ENCODE peak calls at places on chromosomes 13 and 19, in eight cellular contexts. One of them, this sample, is unnamed.

GRCh38 chr19:15124572-15125231 is 17.5 kb downstream of the SYDE1 start:
- DNase-seq in CD4-positive, alpha-beta T cell: no peak
- DNase-seq in A549: no peak
- DNase-seq in epithelial cell of esophagus: peak; percentile 36
- DNase-seq in colonic mucosa: peak; percentile 74
- DNase-seq in fibroblast of villous mesenchyme: no peak
- DNase-seq in stomach: peak; percentile 55
- DNase-seq in sigmoid colon: peak; percentile 76
- DNase-seq in this sample: no peak

GRCh38 chr13:30877335-30877734 is 28.7 kb upstream of the MEDAG start:
- DNase-seq in CD4-positive, alpha-beta T cell: no peak
- DNase-seq in A549: no peak
- DNase-seq in epithelial cell of esophagus: no peak
- DNase-seq in colonic mucosa: no peak
- DNase-seq in fibroblast of villous mesenchyme: peak; percentile 71
- DNase-seq in stomach: no peak
- DNase-seq in sigmoid colon: no peak
- DNase-seq in this sample: no peak

GRCh38 chr19:4064073-4064550 is 2.6 kb downstream of the ZBTB7A start:
- DNase-seq in CD4-positive, alpha-beta T cell: no peak
- DNase-seq in A549: no peak
- DNase-seq in epithelial cell of esophagus: no peak
- DNase-seq in colonic mucosa: peak; percentile 46
- DNase-seq in fibroblast of villous mesenchyme: no peak
- DNase-seq in stomach: no peak
- DNase-seq in sigmoid colon: peak; percentile 82
- DNase-seq in this sample: no peak

GRCh38 chr13:105655046-105655445 is 880.4 kb downstream of the EFNB2 start:
- DNase-seq in CD4-positive, alpha-beta T cell: no peak
- DNase-seq in A549: no peak
- DNase-seq in epithelial cell of esophagus: peak; percentile 71
- DNase-seq in colonic mucosa: no peak
- DNase-seq in fibroblast of villous mesenchyme: peak; percentile 30
- DNase-seq in stomach: no peak
- DNase-seq in sigmoid colon: no peak
- DNase-seq in this sample: no peak

GRCh38 chr13:29859971-29860370 is 9.6 kb upstream of the UBL3 start:
- DNase-seq in CD4-positive, alpha-beta T cell: no peak
- DNase-seq in A549: no peak
- DNase-seq in epithelial cell of esophagus: peak; percentile 83
- DNase-seq in colonic mucosa: no peak
- DNase-seq in fibroblast of villous mesenchyme: peak; percentile 39
- DNase-seq in stomach: no peak
- DNase-seq in sigmoid colon: no peak
- DNase-seq in this sample: no peak

GRCh38 chr19:16327131-16327450 is 2.5 kb downstream of the KLF2 start:
- DNase-seq in CD4-positive, alpha-beta T cell: no peak
- DNase-seq in A549: no peak
- DNase-seq in epithelial cell of esophagus: no peak
- DNase-seq in colonic mucosa: no peak
- DNase-seq in fibroblast of villous mesenchyme: no peak
- DNase-seq in stomach: no peak
- DNase-seq in sigmoid colon: no peak
- DNase-seq in this sample: no peak

GRCh38 chr19:18900700-18901502 is 4.9 kb upstream of the CERS1 start:
- DNase-seq in CD4-positive, alpha-beta T cell: no peak
- DNase-seq in A549: no peak
- DNase-seq in epithelial cell of esophagus: no peak
- DNase-seq in colonic mucosa: no peak
- DNase-seq in fibroblast of villous mesenchyme: no peak
- DNase-seq in stomach: no peak
- DNase-seq in sigmoid colon: no peak
- DNase-seq in this sample: no peak

GRCh38 chr19:37699057-37699456 is 20.5 kb downstream of the ZNF607 start:
- DNase-seq in CD4-positive, alpha-beta T cell: no peak
- DNase-seq in A549: no peak
- DNase-seq in epithelial cell of esophagus: no peak
- DNase-seq in colonic mucosa: no peak
- DNase-seq in fibroblast of villous mesenchyme: no peak
- DNase-seq in stomach: no peak
- DNase-seq in sigmoid colon: no peak
- DNase-seq in this sample: no peak

DNA sequence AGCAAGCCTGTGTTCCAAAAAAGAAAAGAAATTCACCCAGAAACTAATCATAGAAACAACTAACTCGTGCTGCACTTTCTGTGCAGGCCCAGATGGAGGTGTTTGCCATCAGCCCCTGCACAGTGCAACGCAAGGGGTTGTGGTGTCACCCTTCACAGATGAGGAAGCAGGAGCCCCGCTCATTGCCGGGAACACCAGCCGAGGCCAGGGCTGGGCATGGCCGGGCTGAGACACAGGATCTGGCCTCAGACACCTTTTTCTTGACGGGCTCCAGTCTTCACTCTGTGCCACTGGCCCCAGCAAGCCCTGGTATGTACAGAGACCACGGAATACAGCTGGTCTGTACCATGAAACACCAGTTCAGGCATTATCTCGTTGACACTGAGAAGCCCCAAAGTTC is 43.1 kb downstream of the CUL4A start:
- DNase-seq in CD4-positive, alpha-beta T cell: no peak
- DNase-seq in A549: no peak
- DNase-seq in epithelial cell of esophagus: no peak
- DNase-seq in colonic mucosa: no peak
- DNase-seq in fibroblast of villous mesenchyme: no peak
- DNase-seq in stomach: no peak
- DNase-seq in sigmoid colon: no peak
- DNase-seq in this sample: no peak
- TF ChIP-seq CTCF in CD4-positive, alpha-beta T cell: no peak
- TF ChIP-seq CTCF in A549: no peak
- TF ChIP-seq CTCF in epithelial cell of esophagus: no peak
- TF ChIP-seq CTCF in colonic mucosa: no peak
- TF ChIP-seq CTCF in fibroblast of villous mesenchyme: no peak
- TF ChIP-seq CTCF in stomach: no peak
- TF ChIP-seq CTCF in sigmoid colon: no peak
- TF ChIP-seq CTCF in this sample: no peak

GRCh38 chr13:49419292-49419691 is 24.6 kb downstream of the CAB39L start:
- DNase-seq in CD4-positive, alpha-beta T cell: no peak
- DNase-seq in A549: no peak
- DNase-seq in epithelial cell of esophagus: no peak
- DNase-seq in colonic mucosa: no peak
- DNase-seq in fibroblast of villous mesenchyme: peak; percentile 14
- DNase-seq in stomach: no peak
- DNase-seq in sigmoid colon: no peak
- DNase-seq in this sample: no peak

GRCh38 chr13:49418206-49418605 is 25.7 kb downstream of the CAB39L start:
- DNase-seq in CD4-positive, alpha-beta T cell: no peak
- DNase-seq in A549: no peak
- DNase-seq in epithelial cell of esophagus: no peak
- DNase-seq in colonic mucosa: no peak
- DNase-seq in fibroblast of villous mesenchyme: no peak
- DNase-seq in stomach: no peak
- DNase-seq in sigmoid colon: no peak
- DNase-seq in this sample: no peak

DNA sequence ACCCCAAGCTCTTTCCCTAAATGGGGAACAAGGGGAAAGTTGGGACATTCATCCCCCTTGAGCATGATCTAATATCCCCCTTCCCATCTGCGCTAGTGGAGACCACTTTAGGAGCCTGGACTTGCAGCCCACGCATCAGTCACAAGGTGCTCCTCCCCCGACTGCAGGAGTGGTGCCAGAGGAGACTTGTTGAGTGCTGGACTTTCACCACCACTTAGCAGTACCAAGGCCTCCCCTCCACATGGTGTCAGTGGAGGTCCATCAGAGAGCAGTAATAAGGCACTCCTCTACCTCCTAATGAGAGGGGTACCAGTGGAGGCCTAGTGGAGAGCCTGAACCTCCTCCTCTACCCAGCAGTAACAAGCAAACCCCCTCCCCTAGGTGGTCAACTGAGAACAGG is 22.5 kb downstream of the CAB39L start:
- DNase-seq in CD4-positive, alpha-beta T cell: peak; percentile 5
- DNase-seq in A549: no peak
- DNase-seq in epithelial cell of esophagus: peak; percentile 8
- DNase-seq in colonic mucosa: no peak
- DNase-seq in fibroblast of villous mesenchyme: peak; percentile 46
- DNase-seq in stomach: no peak
- DNase-seq in sigmoid colon: no peak
- DNase-seq in this sample: peak; percentile 46
- TF ChIP-seq CTCF in CD4-positive, alpha-beta T cell: no peak
- TF ChIP-seq CTCF in A549: no peak
- TF ChIP-seq CTCF in epithelial cell of esophagus: peak; percentile 4
- TF ChIP-seq CTCF in colonic mucosa: no peak
- TF ChIP-seq CTCF in fibroblast of villous mesenchyme: peak; percentile 51
- TF ChIP-seq CTCF in stomach: no peak
- TF ChIP-seq CTCF in sigmoid colon: no peak
- TF ChIP-seq CTCF in this sample: no peak

DNA sequence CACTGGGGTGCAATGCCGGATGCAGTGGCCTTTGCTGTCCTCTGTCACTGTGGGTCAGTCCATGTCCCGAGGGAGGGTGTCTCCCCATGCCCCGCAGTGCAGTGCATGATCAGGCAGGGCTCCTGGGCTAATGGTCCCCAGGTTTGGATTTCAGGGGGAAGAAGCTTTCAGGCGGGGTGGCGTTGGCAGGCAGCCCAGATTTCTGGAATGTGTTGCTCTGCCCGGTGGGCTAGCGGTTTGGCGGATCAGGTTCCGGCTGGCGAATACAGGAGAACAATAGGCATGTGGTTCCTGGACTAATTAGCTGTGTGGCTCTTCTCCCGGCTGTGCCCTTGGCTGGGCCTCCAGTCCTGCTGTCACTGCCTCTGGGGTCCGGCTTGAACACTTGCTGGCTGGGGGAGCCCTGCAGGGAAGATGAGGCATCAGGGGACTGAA is 141.3 kb downstream of the FGF9 start:
- DNase-seq in CD4-positive, alpha-beta T cell: no peak
- DNase-seq in A549: no peak
- DNase-seq in epithelial cell of esophagus: peak; percentile 2
- DNase-seq in colonic mucosa: no peak
- DNase-seq in fibroblast of villous mesenchyme: no peak
- DNase-seq in stomach: no peak
- DNase-seq in sigmoid colon: no peak
- DNase-seq in this sample: no peak
- TF ChIP-seq CTCF in CD4-positive, alpha-beta T cell: no peak
- TF ChIP-seq CTCF in A549: no peak
- TF ChIP-seq CTCF in epithelial cell of esophagus: no peak
- TF ChIP-seq CTCF in colonic mucosa: no peak
- TF ChIP-seq CTCF in fibroblast of villous mesenchyme: no peak
- TF ChIP-seq CTCF in stomach: no peak
- TF ChIP-seq CTCF in sigmoid colon: no peak
- TF ChIP-seq CTCF in this sample: no peak

GRCh38 chr19:49799271-49799797 is 13.8 kb downstream of the FUZ start:
- DNase-seq in CD4-positive, alpha-beta T cell: no peak
- DNase-seq in A549: no peak
- DNase-seq in epithelial cell of esophagus: no peak
- DNase-seq in colonic mucosa: no peak
- DNase-seq in fibroblast of villous mesenchyme: no peak
- DNase-seq in stomach: no peak
- DNase-seq in sigmoid colon: no peak
- DNase-seq in this sample: no peak

GRCh38 chr19:49798574-49798973 is 14.5 kb downstream of the FUZ start:
- DNase-seq in CD4-positive, alpha-beta T cell: no peak
- DNase-seq in A549: no peak
- DNase-seq in epithelial cell of esophagus: no peak
- DNase-seq in colonic mucosa: no peak
- DNase-seq in fibroblast of villous mesenchyme: no peak
- DNase-seq in stomach: no peak
- DNase-seq in sigmoid colon: no peak
- DNase-seq in this sample: no peak

GRCh38 chr19:49801401-49801888 is 11.6 kb downstream of the FUZ start:
- DNase-seq in CD4-positive, alpha-beta T cell: no peak
- DNase-seq in A549: no peak
- DNase-seq in epithelial cell of esophagus: no peak
- DNase-seq in colonic mucosa: no peak
- DNase-seq in fibroblast of villous mesenchyme: no peak
- DNase-seq in stomach: no peak
- DNase-seq in sigmoid colon: no peak
- DNase-seq in this sample: no peak

GRCh38 chr19:49800771-49801170 is 12.3 kb downstream of the FUZ start:
- DNase-seq in CD4-positive, alpha-beta T cell: no peak
- DNase-seq in A549: no peak
- DNase-seq in epithelial cell of esophagus: no peak
- DNase-seq in colonic mucosa: no peak
- DNase-seq in fibroblast of villous mesenchyme: no peak
- DNase-seq in stomach: no peak
- DNase-seq in sigmoid colon: no peak
- DNase-seq in this sample: no peak

GRCh38 chr19:49799798-49800376 is 13.2 kb downstream of the FUZ start:
- DNase-seq in CD4-positive, alpha-beta T cell: peak; percentile 16
- DNase-seq in A549: no peak
- DNase-seq in epithelial cell of esophagus: no peak
- DNase-seq in colonic mucosa: no peak
- DNase-seq in fibroblast of villous mesenchyme: no peak
- DNase-seq in stomach: no peak
- DNase-seq in sigmoid colon: no peak
- DNase-seq in this sample: no peak
- TF ChIP-seq CTCF in CD4-positive, alpha-beta T cell: no peak
- TF ChIP-seq CTCF in A549: no peak
- TF ChIP-seq CTCF in epithelial cell of esophagus: no peak
- TF ChIP-seq CTCF in colonic mucosa: no peak
- TF ChIP-seq CTCF in fibroblast of villous mesenchyme: peak; percentile 6
- TF ChIP-seq CTCF in stomach: no peak
- TF ChIP-seq CTCF in sigmoid colon: no peak
- TF ChIP-seq CTCF in this sample: no peak

GRCh38 chr19:13016628-13017305 is 21.5 kb downstream of the NFIX start:
- DNase-seq in CD4-positive, alpha-beta T cell: no peak
- DNase-seq in A549: no peak
- DNase-seq in epithelial cell of esophagus: no peak
- DNase-seq in colonic mucosa: no peak
- DNase-seq in fibroblast of villous mesenchyme: no peak
- DNase-seq in stomach: no peak
- DNase-seq in sigmoid colon: no peak
- DNase-seq in this sample: peak; percentile 13
- TF ChIP-seq CTCF in CD4-positive, alpha-beta T cell: no peak
- TF ChIP-seq CTCF in A549: no peak
- TF ChIP-seq CTCF in epithelial cell of esophagus: no peak
- TF ChIP-seq CTCF in colonic mucosa: no peak
- TF ChIP-seq CTCF in fibroblast of villous mesenchyme: no peak
- TF ChIP-seq CTCF in stomach: no peak
- TF ChIP-seq CTCF in sigmoid colon: no peak
- TF ChIP-seq CTCF in this sample: no peak

GRCh38 chr19:8305798-8306197 is 2.4 kb downstream of the CD320 start:
- DNase-seq in CD4-positive, alpha-beta T cell: no peak
- DNase-seq in A549: no peak
- DNase-seq in epithelial cell of esophagus: no peak
- DNase-seq in colonic mucosa: peak; percentile 17
- DNase-seq in fibroblast of villous mesenchyme: no peak
- DNase-seq in stomach: no peak
- DNase-seq in sigmoid colon: peak; percentile 39
- DNase-seq in this sample: no peak

GRCh38 chr19:8307965-8308866 is at the start of gene CD320:
- DNase-seq in CD4-positive, alpha-beta T cell: peak; percentile 81
- DNase-seq in A549: peak; percentile 88
- DNase-seq in epithelial cell of esophagus: peak; percentile 89
- DNase-seq in colonic mucosa: peak; percentile 93
- DNase-seq in fibroblast of villous mesenchyme: peak; percentile 91
- DNase-seq in stomach: peak; percentile 93
- DNase-seq in sigmoid colon: peak; percentile 94
- DNase-seq in this sample: peak; percentile 95

GRCh38 chr19:8306235-8307054 is 1.7 kb downstream of the CD320 start:
- DNase-seq in CD4-positive, alpha-beta T cell: no peak
- DNase-seq in A549: no peak
- DNase-seq in epithelial cell of esophagus: no peak
- DNase-seq in colonic mucosa: peak; percentile 55
- DNase-seq in fibroblast of villous mesenchyme: no peak
- DNase-seq in stomach: peak; percentile 25
- DNase-seq in sigmoid colon: peak; percentile 60
- DNase-seq in this sample: no peak

GRCh38 chr19:8308891-8309291 is 733 bp upstream of the CD320 start:
- DNase-seq in CD4-positive, alpha-beta T cell: no peak
- DNase-seq in A549: no peak
- DNase-seq in epithelial cell of esophagus: no peak
- DNase-seq in colonic mucosa: peak; percentile 23
- DNase-seq in fibroblast of villous mesenchyme: no peak
- DNase-seq in stomach: peak; percentile 23
- DNase-seq in sigmoid colon: peak; percentile 49
- DNase-seq in this sample: no peak

GRCh38 chr19:8307400-8307964 is 676 bp downstream of the CD320 start:
- DNase-seq in CD4-positive, alpha-beta T cell: no peak
- DNase-seq in A549: no peak
- DNase-seq in epithelial cell of esophagus: no peak
- DNase-seq in colonic mucosa: peak; percentile 45
- DNase-seq in fibroblast of villous mesenchyme: no peak
- DNase-seq in stomach: peak; percentile 25
- DNase-seq in sigmoid colon: peak; percentile 63
- DNase-seq in this sample: no peak
- TF ChIP-seq CTCF in CD4-positive, alpha-beta T cell: no peak
- TF ChIP-seq CTCF in A549: no peak
- TF ChIP-seq CTCF in epithelial cell of esophagus: no peak
- TF ChIP-seq CTCF in colonic mucosa: no peak
- TF ChIP-seq CTCF in fibroblast of villous mesenchyme: no peak
- TF ChIP-seq CTCF in stomach: no peak
- TF ChIP-seq CTCF in sigmoid colon: no peak
- TF ChIP-seq CTCF in this sample: no peak